ENCODE peak calls at places on chromosomes 5 and 9, in five cellular contexts. One of them, this sample, is unnamed.

GRCh38 chr9:33506626-33507370 is 17.3 kb upstream of the ANKRD18B start:
- DNase-seq in uterus: no peak
- DNase-seq in KBM-7: no peak
- DNase-seq in CD8-positive, alpha-beta memory T cell: no peak
- DNase-seq in stimulated activated CD4-positive, alpha-beta T cell treated with anti-CD3 and anti-CD28 coated beads, TNF-alpha, amount 100 ng/mL, for 48 hours: no peak
- DNase-seq in this sample: peak

GRCh38 chr5:91941590-91941989 is 558.5 kb upstream of the ARRDC3 start:
- DNase-seq in KBM-7: no peak
- DNase-seq in CD8-positive, alpha-beta memory T cell: no peak
- DNase-seq in uterus: no peak
- DNase-seq in stimulated activated CD4-positive, alpha-beta T cell treated with anti-CD3 and anti-CD28 coated beads, TNF-alpha, amount 100 ng/mL, for 48 hours: no peak
- DNase-seq in this sample: no peak

GRCh38 chr9:37990404-37991015 is 78.5 kb downstream of the SHB start:
- DNase-seq in stimulated activated CD4-positive, alpha-beta T cell treated with anti-CD3 and anti-CD28 coated beads, TNF-alpha, amount 100 ng/mL, for 48 hours: no peak
- DNase-seq in KBM-7: no peak
- DNase-seq in uterus: no peak
- DNase-seq in CD8-positive, alpha-beta memory T cell: no peak
- DNase-seq in this sample: no peak

GRCh38 chr9:99011161-99011709 is 67.5 kb downstream of the COL15A1 start:
- DNase-seq in stimulated activated CD4-positive, alpha-beta T cell treated with anti-CD3 and anti-CD28 coated beads, TNF-alpha, amount 100 ng/mL, for 48 hours: no peak
- DNase-seq in CD8-positive, alpha-beta memory T cell: no peak
- DNase-seq in uterus: no peak
- DNase-seq in KBM-7: peak
- DNase-seq in this sample: no peak

GRCh38 chr5:178529080-178529479 is 61.1 kb downstream of the COL23A1 start:
- DNase-seq in KBM-7: no peak
- DNase-seq in uterus: no peak
- DNase-seq in CD8-positive, alpha-beta memory T cell: no peak
- DNase-seq in stimulated activated CD4-positive, alpha-beta T cell treated with anti-CD3 and anti-CD28 coated beads, TNF-alpha, amount 100 ng/mL, for 48 hours: no peak
- DNase-seq in this sample: no peak

GRCh38 chr5:66881475-66882161 is 285.4 kb downstream of the MAST4 start:
- DNase-seq in uterus: peak
- DNase-seq in KBM-7: no peak
- DNase-seq in stimulated activated CD4-positive, alpha-beta T cell treated with anti-CD3 and anti-CD28 coated beads, TNF-alpha, amount 100 ng/mL, for 48 hours: no peak
- DNase-seq in CD8-positive, alpha-beta memory T cell: no peak
- DNase-seq in this sample: no peak

GRCh38 chr9:6330958-6331634 is 2.9 kb downstream of the TPD52L3 start:
- DNase-seq in stimulated activated CD4-positive, alpha-beta T cell treated with anti-CD3 and anti-CD28 coated beads, TNF-alpha, amount 100 ng/mL, for 48 hours: no peak
- DNase-seq in KBM-7: no peak
- DNase-seq in CD8-positive, alpha-beta memory T cell: no peak
- DNase-seq in uterus: no peak
- DNase-seq in this sample: no peak

GRCh38 chr5:77774981-77775772 is 962 bp downstream of the TBCA start:
- DNase-seq in KBM-7: no peak
- DNase-seq in stimulated activated CD4-positive, alpha-beta T cell treated with anti-CD3 and anti-CD28 coated beads, TNF-alpha, amount 100 ng/mL, for 48 hours: no peak
- DNase-seq in uterus: no peak
- DNase-seq in CD8-positive, alpha-beta memory T cell: no peak
- DNase-seq in this sample: no peak

GRCh38 chr5:33969572-33970452 is 14.7 kb downstream of the SLC45A2 start:
- DNase-seq in stimulated activated CD4-positive, alpha-beta T cell treated with anti-CD3 and anti-CD28 coated beads, TNF-alpha, amount 100 ng/mL, for 48 hours: no peak
- DNase-seq in KBM-7: peak
- DNase-seq in CD8-positive, alpha-beta memory T cell: no peak
- DNase-seq in uterus: no peak
- DNase-seq in this sample: no peak

GRCh38 chr9:110033869-110034268 is 174.1 kb downstream of the C9orf152 start:
- DNase-seq in CD8-positive, alpha-beta memory T cell: no peak
- DNase-seq in stimulated activated CD4-positive, alpha-beta T cell treated with anti-CD3 and anti-CD28 coated beads, TNF-alpha, amount 100 ng/mL, for 48 hours: no peak
- DNase-seq in uterus: no peak
- DNase-seq in KBM-7: no peak
- DNase-seq in this sample: no peak

GRCh38 chr9:94084314-94084713 is at the start of gene PTPDC1:
- DNase-seq in uterus: peak
- DNase-seq in stimulated activated CD4-positive, alpha-beta T cell treated with anti-CD3 and anti-CD28 coated beads, TNF-alpha, amount 100 ng/mL, for 48 hours: no peak
- DNase-seq in CD8-positive, alpha-beta memory T cell: no peak
- DNase-seq in KBM-7: peak
- DNase-seq in this sample: no peak

GRCh38 chr5:82163459-82164108 is 114.6 kb downstream of the RPS23 start:
- DNase-seq in KBM-7: no peak
- DNase-seq in CD8-positive, alpha-beta memory T cell: no peak
- DNase-seq in uterus: no peak
- DNase-seq in stimulated activated CD4-positive, alpha-beta T cell treated with anti-CD3 and anti-CD28 coated beads, TNF-alpha, amount 100 ng/mL, for 48 hours: no peak
- DNase-seq in this sample: no peak

GRCh38 chr9:108002296-108003056 is 512.9 kb upstream of the KLF4 start:
- DNase-seq in stimulated activated CD4-positive, alpha-beta T cell treated with anti-CD3 and anti-CD28 coated beads, TNF-alpha, amount 100 ng/mL, for 48 hours: no peak
- DNase-seq in KBM-7: no peak
- DNase-seq in uterus: peak
- DNase-seq in CD8-positive, alpha-beta memory T cell: no peak
- DNase-seq in this sample: no peak

GRCh38 chr5:64166201-64166959 is 737 bp downstream of the RNF180 start:
- DNase-seq in stimulated activated CD4-positive, alpha-beta T cell treated with anti-CD3 and anti-CD28 coated beads, TNF-alpha, amount 100 ng/mL, for 48 hours: no peak
- DNase-seq in uterus: peak
- DNase-seq in CD8-positive, alpha-beta memory T cell: no peak
- DNase-seq in KBM-7: no peak
- DNase-seq in this sample: no peak

GRCh38 chr5:10626473-10627013 is 62.7 kb downstream of the ANKRD33B start:
- DNase-seq in CD8-positive, alpha-beta memory T cell: no peak
- DNase-seq in stimulated activated CD4-positive, alpha-beta T cell treated with anti-CD3 and anti-CD28 coated beads, TNF-alpha, amount 100 ng/mL, for 48 hours: no peak
- DNase-seq in uterus: no peak
- DNase-seq in KBM-7: no peak
- DNase-seq in this sample: no peak

GRCh38 chr5:172146748-172147092 is 41.3 kb downstream of the STK10 start:
- DNase-seq in stimulated activated CD4-positive, alpha-beta T cell treated with anti-CD3 and anti-CD28 coated beads, TNF-alpha, amount 100 ng/mL, for 48 hours: no peak
- DNase-seq in uterus: no peak
- DNase-seq in CD8-positive, alpha-beta memory T cell: no peak
- DNase-seq in KBM-7: no peak
- DNase-seq in this sample: no peak

GRCh38 chr5:112689510-112689909 is 48.2 kb upstream of the APC start:
- DNase-seq in uterus: no peak
- DNase-seq in KBM-7: no peak
- DNase-seq in stimulated activated CD4-positive, alpha-beta T cell treated with anti-CD3 and anti-CD28 coated beads, TNF-alpha, amount 100 ng/mL, for 48 hours: no peak
- DNase-seq in CD8-positive, alpha-beta memory T cell: no peak
- DNase-seq in this sample: no peak